ENCODE peak calls at places on chromosomes 7 and 10, in nine cellular contexts. One of them, this sample, is unnamed.
A peak's percentile ranks its signal among the peaks of the same experiment; 100 is the strongest.

GRCh38 chr10:24153537-24153936 is 55.4 kb upstream of the KIAA1217 start:
- DNase-seq in breast epithelium: no peak
- DNase-seq in mesendoderm: no peak
- DNase-seq in neural progenitor cell: no peak
- DNase-seq in GM23248: peak; percentile 49
- DNase-seq in naive thymus-derived CD4-positive, alpha-beta T cell: no peak
- DNase-seq in choroid plexus epithelial cell: no peak
- DNase-seq in CD8-positive, alpha-beta T cell: no peak
- DNase-seq in left ventricle myocardium inferior: no peak
- DNase-seq in this sample: no peak

GRCh38 chr10:58237014-58237830 is 30.5 kb downstream of the IPMK start:
- DNase-seq in breast epithelium: no peak
- DNase-seq in mesendoderm: peak; percentile 70
- DNase-seq in neural progenitor cell: no peak
- DNase-seq in GM23248: peak; percentile 91
- DNase-seq in naive thymus-derived CD4-positive, alpha-beta T cell: no peak
- DNase-seq in choroid plexus epithelial cell: peak; percentile 96
- DNase-seq in CD8-positive, alpha-beta T cell: no peak
- DNase-seq in left ventricle myocardium inferior: no peak
- DNase-seq in this sample: no peak

GRCh38 chr7:51376420-51377092 is 59.9 kb upstream of the COBL start:
- DNase-seq in breast epithelium: no peak
- DNase-seq in mesendoderm: no peak
- DNase-seq in neural progenitor cell: no peak
- DNase-seq in GM23248: peak; percentile 17
- DNase-seq in naive thymus-derived CD4-positive, alpha-beta T cell: no peak
- DNase-seq in choroid plexus epithelial cell: no peak
- DNase-seq in CD8-positive, alpha-beta T cell: no peak
- DNase-seq in left ventricle myocardium inferior: no peak
- DNase-seq in this sample: no peak

GRCh38 chr10:12946372-12946771 is 55.1 kb downstream of the CCDC3 start:
- DNase-seq in breast epithelium: no peak
- DNase-seq in mesendoderm: no peak
- DNase-seq in neural progenitor cell: no peak
- DNase-seq in GM23248: no peak
- DNase-seq in naive thymus-derived CD4-positive, alpha-beta T cell: no peak
- DNase-seq in choroid plexus epithelial cell: no peak
- DNase-seq in CD8-positive, alpha-beta T cell: no peak
- DNase-seq in left ventricle myocardium inferior: no peak
- DNase-seq in this sample: no peak

GRCh38 chr7:54546081-54546985 is 4.2 kb downstream of the VSTM2A start:
- DNase-seq in breast epithelium: no peak
- DNase-seq in mesendoderm: peak; percentile 86
- DNase-seq in neural progenitor cell: peak; percentile 89
- DNase-seq in GM23248: no peak
- DNase-seq in naive thymus-derived CD4-positive, alpha-beta T cell: no peak
- DNase-seq in choroid plexus epithelial cell: no peak
- DNase-seq in CD8-positive, alpha-beta T cell: no peak
- DNase-seq in left ventricle myocardium inferior: no peak
- DNase-seq in this sample: peak; percentile 5

GRCh38 chr10:55820478-55820877 is 540.6 kb downstream of the ZWINT start:
- DNase-seq in breast epithelium: no peak
- DNase-seq in mesendoderm: peak; percentile 44
- DNase-seq in neural progenitor cell: no peak
- DNase-seq in GM23248: no peak
- DNase-seq in naive thymus-derived CD4-positive, alpha-beta T cell: no peak
- DNase-seq in choroid plexus epithelial cell: no peak
- DNase-seq in CD8-positive, alpha-beta T cell: no peak
- DNase-seq in left ventricle myocardium inferior: no peak
- DNase-seq in this sample: no peak

GRCh38 chr10:119022846-119023552 is 6.5 kb upstream of the NANOS1 start:
- DNase-seq in breast epithelium: no peak
- DNase-seq in mesendoderm: peak; percentile 97
- DNase-seq in neural progenitor cell: no peak
- DNase-seq in GM23248: peak; percentile 82
- DNase-seq in naive thymus-derived CD4-positive, alpha-beta T cell: no peak
- DNase-seq in choroid plexus epithelial cell: peak; percentile 36
- DNase-seq in CD8-positive, alpha-beta T cell: no peak
- DNase-seq in left ventricle myocardium inferior: no peak
- DNase-seq in this sample: no peak

GRCh38 chr7:8070451-8071180 is 102.0 kb downstream of the GLCCI1 start:
- DNase-seq in breast epithelium: no peak
- DNase-seq in mesendoderm: no peak
- DNase-seq in neural progenitor cell: no peak
- DNase-seq in GM23248: no peak
- DNase-seq in naive thymus-derived CD4-positive, alpha-beta T cell: no peak
- DNase-seq in choroid plexus epithelial cell: no peak
- DNase-seq in CD8-positive, alpha-beta T cell: no peak
- DNase-seq in left ventricle myocardium inferior: no peak
- DNase-seq in this sample: no peak

GRCh38 chr7:132393789-132394261 is 182.4 kb downstream of the PLXNA4 start:
- DNase-seq in breast epithelium: no peak
- DNase-seq in mesendoderm: no peak
- DNase-seq in neural progenitor cell: no peak
- DNase-seq in GM23248: peak; percentile 56
- DNase-seq in naive thymus-derived CD4-positive, alpha-beta T cell: no peak
- DNase-seq in choroid plexus epithelial cell: no peak
- DNase-seq in CD8-positive, alpha-beta T cell: no peak
- DNase-seq in left ventricle myocardium inferior: peak; percentile 48
- DNase-seq in this sample: no peak

GRCh38 chr7:26013551-26014083 is 138.4 kb upstream of the NFE2L3 start:
- DNase-seq in breast epithelium: no peak
- DNase-seq in mesendoderm: no peak
- DNase-seq in neural progenitor cell: no peak
- DNase-seq in GM23248: no peak
- DNase-seq in naive thymus-derived CD4-positive, alpha-beta T cell: no peak
- DNase-seq in choroid plexus epithelial cell: no peak
- DNase-seq in CD8-positive, alpha-beta T cell: no peak
- DNase-seq in left ventricle myocardium inferior: no peak
- DNase-seq in this sample: no peak

GRCh38 chr10:130044067-130045061 is 66.3 kb downstream of the C10orf143 start:
- DNase-seq in breast epithelium: no peak
- DNase-seq in mesendoderm: no peak
- DNase-seq in neural progenitor cell: no peak
- DNase-seq in GM23248: no peak
- DNase-seq in naive thymus-derived CD4-positive, alpha-beta T cell: no peak
- DNase-seq in choroid plexus epithelial cell: no peak
- DNase-seq in CD8-positive, alpha-beta T cell: peak; percentile 42
- DNase-seq in left ventricle myocardium inferior: no peak
- DNase-seq in this sample: no peak

GRCh38 chr10:103038570-103038969 is 120.5 kb downstream of the CNNM2 start:
- DNase-seq in breast epithelium: no peak
- DNase-seq in mesendoderm: no peak
- DNase-seq in neural progenitor cell: no peak
- DNase-seq in GM23248: no peak
- DNase-seq in naive thymus-derived CD4-positive, alpha-beta T cell: no peak
- DNase-seq in choroid plexus epithelial cell: no peak
- DNase-seq in CD8-positive, alpha-beta T cell: no peak
- DNase-seq in left ventricle myocardium inferior: no peak
- DNase-seq in this sample: no peak

DNA sequence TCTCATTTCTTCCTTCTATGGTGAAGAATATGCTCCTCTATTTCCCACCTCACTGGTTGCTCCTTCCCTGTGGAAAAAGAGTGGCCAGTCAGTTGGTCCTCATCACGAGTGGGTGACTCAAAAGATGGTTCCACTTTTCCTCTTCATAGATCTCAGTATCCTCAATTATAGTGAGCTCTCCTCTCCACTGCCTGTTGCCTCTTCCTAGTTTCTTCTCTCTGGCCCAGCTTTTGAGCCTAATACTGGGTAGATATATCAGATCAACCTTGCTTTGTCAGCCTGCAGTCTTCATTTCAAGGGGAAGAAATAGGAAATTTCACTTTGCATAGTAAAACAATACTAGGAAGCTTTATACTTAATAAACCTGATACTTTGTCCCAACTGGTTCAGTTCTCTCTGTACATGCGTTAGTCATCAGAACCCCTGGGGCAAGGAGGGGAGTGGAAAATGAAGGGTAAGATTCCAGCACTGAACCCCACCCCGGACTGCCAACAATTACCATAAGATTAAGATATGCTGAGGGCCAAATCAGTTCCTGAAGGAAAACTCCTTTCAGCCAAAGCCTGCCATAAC is 15.5 kb upstream of the WNT16 start:
- DNase-seq in breast epithelium: no peak
- DNase-seq in mesendoderm: no peak
- DNase-seq in neural progenitor cell: no peak
- DNase-seq in GM23248: peak; percentile 24
- DNase-seq in naive thymus-derived CD4-positive, alpha-beta T cell: no peak
- DNase-seq in choroid plexus epithelial cell: peak; percentile 48
- DNase-seq in CD8-positive, alpha-beta T cell: no peak
- DNase-seq in left ventricle myocardium inferior: no peak
- DNase-seq in this sample: no peak
- H3K4me3 ChIP-seq in breast epithelium: no peak overlapping the region
- H3K4me3 ChIP-seq in mesendoderm: no peak overlapping the region
- H3K4me3 ChIP-seq in neural progenitor cell: no peak overlapping the region
- H3K4me3 ChIP-seq in GM23248: no peak overlapping the region
- H3K4me3 ChIP-seq in naive thymus-derived CD4-positive, alpha-beta T cell: no peak overlapping the region
- H3K4me3 ChIP-seq in choroid plexus epithelial cell: no peak overlapping the region
- H3K4me3 ChIP-seq in CD8-positive, alpha-beta T cell: no peak overlapping the region
- H3K4me3 ChIP-seq in left ventricle myocardium inferior: no peak overlapping the region
- H3K4me3 ChIP-seq in this sample: no peak overlapping the region

DNA sequence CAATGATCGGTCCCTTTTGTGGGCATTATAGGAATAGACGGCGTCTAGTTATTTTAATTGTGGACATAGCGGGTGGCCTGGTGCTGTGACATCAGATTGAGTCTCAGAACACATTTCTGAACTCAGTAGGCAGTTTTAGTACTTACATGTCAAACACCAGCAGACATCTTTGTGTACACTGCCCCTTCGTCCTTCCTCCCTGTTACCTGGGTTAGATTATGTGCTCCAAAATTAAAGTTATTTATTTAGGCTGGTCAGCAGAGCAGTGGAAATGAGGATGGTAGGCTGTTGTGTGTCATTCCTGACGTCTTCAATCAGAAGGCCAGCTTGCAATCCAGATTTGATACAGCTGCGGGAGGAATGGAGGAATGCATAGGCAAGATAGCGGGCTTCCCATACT is 3.7 kb downstream of the TCF7L2 start:
- DNase-seq in breast epithelium: no peak
- DNase-seq in mesendoderm: no peak
- DNase-seq in neural progenitor cell: no peak
- DNase-seq in GM23248: peak; percentile 69
- DNase-seq in naive thymus-derived CD4-positive, alpha-beta T cell: no peak
- DNase-seq in choroid plexus epithelial cell: peak; percentile 59
- DNase-seq in CD8-positive, alpha-beta T cell: no peak
- DNase-seq in left ventricle myocardium inferior: no peak
- DNase-seq in this sample: no peak
- H3K4me3 ChIP-seq in breast epithelium: peak overlapping the region; percentile 86
- H3K4me3 ChIP-seq in mesendoderm: no peak overlapping the region
- H3K4me3 ChIP-seq in neural progenitor cell: peak overlapping the region; percentile 95
- H3K4me3 ChIP-seq in GM23248: peak overlapping the region; percentile 88
- H3K4me3 ChIP-seq in naive thymus-derived CD4-positive, alpha-beta T cell: no peak overlapping the region
- H3K4me3 ChIP-seq in choroid plexus epithelial cell: peak overlapping the region; percentile 78
- H3K4me3 ChIP-seq in CD8-positive, alpha-beta T cell: no peak overlapping the region
- H3K4me3 ChIP-seq in left ventricle myocardium inferior: peak overlapping the region; percentile 92
- H3K4me3 ChIP-seq in this sample: peak overlapping the region; percentile 62

DNA sequence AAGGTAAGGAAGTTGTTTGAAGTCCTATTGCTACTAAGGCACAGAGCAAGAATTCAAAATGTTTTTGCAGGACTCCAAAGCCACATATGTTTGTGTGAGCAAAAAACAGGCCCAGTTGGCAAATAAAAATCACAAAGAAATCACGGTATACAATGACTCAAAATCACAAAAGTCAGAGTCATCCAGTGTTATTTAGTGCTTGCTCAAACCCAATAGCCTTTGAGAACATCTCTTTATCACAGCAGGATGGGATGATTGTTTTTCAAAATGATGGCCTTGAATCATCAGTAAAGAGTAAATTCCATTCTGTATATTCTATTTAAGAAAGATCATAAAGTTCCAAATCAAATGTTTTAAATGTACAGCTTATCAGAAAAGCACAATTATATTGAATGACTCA is 693.9 kb downstream of the REEP3 start:
- DNase-seq in breast epithelium: no peak
- DNase-seq in mesendoderm: no peak
- DNase-seq in neural progenitor cell: no peak
- DNase-seq in GM23248: no peak
- DNase-seq in naive thymus-derived CD4-positive, alpha-beta T cell: no peak
- DNase-seq in choroid plexus epithelial cell: no peak
- DNase-seq in CD8-positive, alpha-beta T cell: no peak
- DNase-seq in left ventricle myocardium inferior: no peak
- DNase-seq in this sample: no peak
- H3K4me3 ChIP-seq in breast epithelium: no peak overlapping the region
- H3K4me3 ChIP-seq in mesendoderm: no peak overlapping the region
- H3K4me3 ChIP-seq in neural progenitor cell: no peak overlapping the region
- H3K4me3 ChIP-seq in GM23248: no peak overlapping the region
- H3K4me3 ChIP-seq in naive thymus-derived CD4-positive, alpha-beta T cell: no peak overlapping the region
- H3K4me3 ChIP-seq in choroid plexus epithelial cell: no peak overlapping the region
- H3K4me3 ChIP-seq in CD8-positive, alpha-beta T cell: no peak overlapping the region
- H3K4me3 ChIP-seq in left ventricle myocardium inferior: no peak overlapping the region
- H3K4me3 ChIP-seq in this sample: no peak overlapping the region

DNA sequence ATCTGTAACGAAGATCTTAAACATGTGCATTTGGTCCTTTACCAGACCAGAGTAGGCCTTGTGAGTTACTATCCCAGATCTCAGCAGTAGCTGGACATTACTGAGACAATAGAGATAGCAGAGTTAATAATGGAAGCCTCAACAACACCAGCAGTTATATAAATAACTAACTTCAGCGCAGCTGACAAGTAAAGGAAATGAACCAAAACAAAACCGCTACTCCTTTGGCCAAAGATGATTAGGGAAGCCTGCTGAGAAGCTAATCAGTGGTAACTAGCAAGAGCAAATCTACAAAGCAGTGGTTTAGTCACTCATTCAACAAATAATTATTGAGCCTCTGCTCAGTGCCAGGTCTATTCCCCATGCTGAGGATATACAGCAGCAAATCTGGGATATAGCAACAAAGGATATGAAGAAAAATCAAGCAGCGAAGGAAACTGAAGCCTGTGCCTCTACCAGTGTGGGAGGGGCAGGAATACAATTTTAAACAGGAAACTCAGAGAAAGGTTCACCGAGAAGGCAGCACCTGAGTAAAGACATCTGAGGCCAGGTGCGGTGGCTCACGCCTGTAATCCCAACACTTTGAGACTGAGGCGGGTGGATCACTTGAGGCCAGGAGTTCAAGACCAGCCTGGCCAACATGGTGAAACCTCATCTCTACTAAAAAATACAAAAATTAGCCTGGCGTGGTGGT is 103.6 kb downstream of the ELMO1 start:
- DNase-seq in breast epithelium: no peak
- DNase-seq in mesendoderm: peak; percentile 63
- DNase-seq in neural progenitor cell: peak; percentile 59
- DNase-seq in GM23248: no peak
- DNase-seq in naive thymus-derived CD4-positive, alpha-beta T cell: peak; percentile 19
- DNase-seq in choroid plexus epithelial cell: no peak
- DNase-seq in CD8-positive, alpha-beta T cell: no peak
- DNase-seq in left ventricle myocardium inferior: no peak
- DNase-seq in this sample: no peak
- H3K4me3 ChIP-seq in breast epithelium: no peak overlapping the region
- H3K4me3 ChIP-seq in mesendoderm: no peak overlapping the region
- H3K4me3 ChIP-seq in neural progenitor cell: no peak overlapping the region
- H3K4me3 ChIP-seq in GM23248: no peak overlapping the region
- H3K4me3 ChIP-seq in naive thymus-derived CD4-positive, alpha-beta T cell: no peak overlapping the region
- H3K4me3 ChIP-seq in choroid plexus epithelial cell: no peak overlapping the region
- H3K4me3 ChIP-seq in CD8-positive, alpha-beta T cell: no peak overlapping the region
- H3K4me3 ChIP-seq in left ventricle myocardium inferior: no peak overlapping the region
- H3K4me3 ChIP-seq in this sample: no peak overlapping the region

This sample was measured in HAP-1.